ENCODE peak calls at places on chromosome 1, in eight cellular contexts. F is adipocyte; P is aorta; I is effector memory CD8-positive, alpha-beta T cell; W is NCI-H2081; Z is activated naive CD4-positive, alpha-beta T cell treated with anti-CD3 and anti-CD28 coated beads, Interleukin-2, amount 50 U/mL, for 16 hours; S is left colon; V is midbrain. J is an unnamed sample.

GRCh38 chr1:40841602-40842001 is 20.6 kb downstream of the CITED4 start:
- DNase-seq in F (no peak), P (no peak), I (no peak), W (no peak), Z (no peak), S (no peak), V (no peak), J (no peak)

GRCh38 chr1:51323778-51324177 is 6.6 kb downstream of the TTC39A start:
- DNase-seq in F (no peak), P (no peak), I (no peak), W (no peak), Z (no peak), S (no peak), V (no peak), J (no peak)

GRCh38 chr1:167661527-167662436 is 31.8 kb downstream of the RCSD1 start:
- DNase-seq in F (peak; percentile 85), P (no peak), I (no peak), W (no peak), Z (no peak), S (no peak), V (no peak), J (peak; percentile 86)

GRCh38 chr1:82323144-82323543 is 522.4 kb downstream of the ADGRL2 start:
- DNase-seq in F (no peak), P (no peak), I (no peak), W (peak; percentile 58), Z (no peak), S (no peak), V (no peak), J (no peak)

GRCh38 chr1:16294219-16295212 is 57.5 kb upstream of the CPLANE2 start:
- DNase-seq in F (no peak), P (no peak), I (no peak), W (no peak), Z (no peak), S (no peak), V (no peak), J (no peak)

GRCh38 chr1:31580891-31581603 is 4.7 kb downstream of the TINAGL1 start:
- DNase-seq in F (no peak), P (no peak), I (no peak), W (no peak), Z (no peak), S (no peak), V (no peak), J (no peak)

GRCh38 chr1:33158366-33158765 is 23.5 kb downstream of the TRIM62 start:
- DNase-seq in F (no peak), P (no peak), I (no peak), W (no peak), Z (no peak), S (no peak), V (no peak), J (no peak)

GRCh38 chr1:171814692-171815091 is 26.6 kb upstream of the DNM3 start:
- DNase-seq in F (peak; percentile 56), P (no peak), I (no peak), W (no peak), Z (no peak), S (no peak), V (no peak), J (peak; percentile 68)

GRCh38 chr1:116988248-116988647 is 13.3 kb upstream of the CD101 start:
- DNase-seq in F (no peak), P (no peak), I (no peak), W (no peak), Z (no peak), S (no peak), V (no peak), J (peak; percentile 52)

GRCh38 chr1:7218210-7218832 is 433.1 kb downstream of the CAMTA1 start:
- DNase-seq in F (peak; percentile 60), P (no peak), I (no peak), W (peak; percentile 55), Z (no peak), S (no peak), V (peak; percentile 37), J (peak; percentile 54)

GRCh38 chr1:24139159-24139489 is 3.8 kb downstream of the IL22RA1 start:
- DNase-seq in F (no peak), P (no peak), I (no peak), W (no peak), Z (no peak), S (no peak), V (no peak), J (no peak)

GRCh38 chr1:70891444-70891843 is 156.2 kb downstream of the PTGER3 start:
- DNase-seq in F (peak; percentile 29), P (no peak), I (no peak), W (no peak), Z (no peak), S (no peak), V (no peak), J (peak; percentile 19)

GRCh38 chr1:201888282-201889033 is at the start of gene SHISA4:
- DNase-seq in F (peak; percentile 83), P (peak; percentile 95), I (no peak), W (no peak), Z (peak; percentile 37), S (peak; percentile 63), V (peak; percentile 95), J (peak; percentile 89)

GRCh38 chr1:44045064-44045463 is 13.8 kb upstream of the SLC6A9 start:
- DNase-seq in F (no peak), P (no peak), I (no peak), W (no peak), Z (no peak), S (peak; percentile 13), V (no peak), J (no peak)

GRCh38 chr1:14083706-14084105 is 383.7 kb downstream of the PRDM2 start:
- DNase-seq in F (no peak), P (no peak), I (no peak), W (no peak), Z (no peak), S (no peak), V (no peak), J (no peak)

GRCh38 chr1:42971848-42972291 is 13.2 kb upstream of the SLC2A1 start:
- DNase-seq in F (peak; percentile 82), P (no peak), I (no peak), W (no peak), Z (no peak), S (peak; percentile 67), V (no peak), J (peak; percentile 70)

GRCh38 chr1:15418811-15419515 is 9.3 kb downstream of the EFHD2 start:
- DNase-seq in F (no peak), P (no peak), I (no peak), W (no peak), Z (no peak), S (no peak), V (no peak), J (no peak)

GRCh38 chr1:20913242-20913641 is 126.1 kb upstream of the HP1BP3 start:
- DNase-seq in F (no peak), P (no peak), I (no peak), W (no peak), Z (no peak), S (no peak), V (no peak), J (no peak)

GRCh38 chr1:35650416-35650815 is 9.1 kb upstream of the PSMB2 start:
- DNase-seq in F (no peak), P (no peak), I (no peak), W (no peak), Z (no peak), S (no peak), V (no peak), J (no peak)

GRCh38 chr1:54222711-54223110 is 22.7 kb downstream of the MRPL37 start:
- DNase-seq in F (no peak), P (no peak), I (no peak), W (no peak), Z (no peak), S (no peak), V (no peak), J (no peak)

GRCh38 chr1:113808450-113809195 is 3.7 kb downstream of the RSBN1 start:
- DNase-seq in F (peak; percentile 11), P (no peak), I (no peak), W (no peak), Z (no peak), S (no peak), V (no peak), J (no peak)

GRCh38 chr1:20216574-20216973 is 30.3 kb upstream of the PLA2G2C start:
- DNase-seq in F (no peak), P (no peak), I (no peak), W (no peak), Z (no peak), S (no peak), V (no peak), J (peak; percentile 27)

GRCh38 chr1:241167121-241167619 is 189.8 kb downstream of the RGS7 start:
- DNase-seq in F (no peak), P (no peak), I (no peak), W (peak; percentile 60), Z (no peak), S (no peak), V (no peak), J (no peak)

GRCh38 chr1:116276532-116276931 is 96.5 kb upstream of the ATP1A1 start:
- DNase-seq in F (no peak), P (no peak), I (no peak), W (no peak), Z (no peak), S (no peak), V (no peak), J (no peak)

GRCh38 chr1:66315675-66316074 is 218.3 kb upstream of the SGIP1 start:
- DNase-seq in F (no peak), P (no peak), I (no peak), W (no peak), Z (no peak), S (no peak), V (no peak), J (no peak)

GRCh38 chr1:93221913-93222312 is 41.4 kb downstream of the CCDC18 start:
- DNase-seq in F (peak; percentile 8), P (no peak), I (no peak), W (no peak), Z (no peak), S (no peak), V (no peak), J (no peak)

GRCh38 chr1:1173793-1174415 is at the start of gene TTLL10:
- DNase-seq in F (no peak), P (peak; percentile 74), I (peak; percentile 37), W (no peak), Z (no peak), S (no peak), V (no peak), J (no peak)

GRCh38 chr1:156838972-156839371 is 19.9 kb downstream of the INSRR start:
- DNase-seq in F (peak; percentile 66), P (no peak), I (peak; percentile 61), W (peak; percentile 21), Z (peak; percentile 38), S (no peak), V (no peak), J (peak; percentile 82)

GRCh38 chr1:21323091-21323490 is 32.8 kb upstream of the ECE1 start:
- DNase-seq in F (peak; percentile 67), P (no peak), I (no peak), W (no peak), Z (no peak), S (no peak), V (no peak), J (no peak)

GRCh38 chr1:98388431-98388830 is 273.1 kb upstream of the SNX7 start:
- DNase-seq in F (peak; percentile 44), P (no peak), I (peak; percentile 28), W (no peak), Z (no peak), S (no peak), V (peak; percentile 34), J (peak; percentile 74)

J was measured in GM03348.